ENCODE peak calls at places on chromosome 3, in four cellular contexts. P, C, B and Z are unnamed samples.

GRCh38 chr3:76561494-76562242 is 478.2 kb upstream of the ROBO2 start:
- DNase-seq in P (no peak), C (no peak), B (no peak), Z (no peak)

GRCh38 chr3:52054689-52055511 is 1.5 kb downstream of the DUSP7 start:
- DNase-seq in P (no peak), C (peak; percentile 71), B (peak; percentile 31), Z (no peak)

GRCh38 chr3:70471464-70472342 is 159.3 kb upstream of the MDFIC2 start:
- DNase-seq in P (no peak), C (no peak), B (no peak), Z (no peak)

GRCh38 chr3:125154800-125155269 is 57.7 kb downstream of the SLC12A8 start:
- DNase-seq in P (no peak), C (no peak), B (no peak), Z (no peak)

GRCh38 chr3:62013931-62014330 is 359.4 kb downstream of the FEZF2 start:
- DNase-seq in P (no peak), C (no peak), B (no peak), Z (no peak)

GRCh38 chr3:59749291-59749690 is 699.5 kb upstream of the CFAP20DC start:
- DNase-seq in P (no peak), C (no peak), B (no peak), Z (no peak)

GRCh38 chr3:103899328-103899727 is 1464.5 kb downstream of the ZPLD1 start:
- DNase-seq in P (no peak), C (no peak), B (no peak), Z (no peak)

GRCh38 chr3:13057641-13058040 is 15.6 kb downstream of the IQSEC1 start:
- DNase-seq in P (no peak), C (no peak), B (no peak), Z (no peak)

GRCh38 chr3:131328739-131329138 is 52.8 kb upstream of the NUDT16 start:
- DNase-seq in P (no peak), C (peak; percentile 20), B (no peak), Z (no peak)

GRCh38 chr3:24363242-24363641 is 131.4 kb downstream of the THRB start:
- DNase-seq in P (no peak), C (no peak), B (no peak), Z (peak; percentile 90)

GRCh38 chr3:160981217-160981938 is 123.8 kb downstream of the B3GALNT1 start:
- DNase-seq in P (peak; percentile 31), C (no peak), B (no peak), Z (no peak)

GRCh38 chr3:144843099-144843498 is 871.5 kb downstream of the DIPK2A start:
- DNase-seq in P (no peak), C (no peak), B (no peak), Z (peak; percentile 5)

DNA sequence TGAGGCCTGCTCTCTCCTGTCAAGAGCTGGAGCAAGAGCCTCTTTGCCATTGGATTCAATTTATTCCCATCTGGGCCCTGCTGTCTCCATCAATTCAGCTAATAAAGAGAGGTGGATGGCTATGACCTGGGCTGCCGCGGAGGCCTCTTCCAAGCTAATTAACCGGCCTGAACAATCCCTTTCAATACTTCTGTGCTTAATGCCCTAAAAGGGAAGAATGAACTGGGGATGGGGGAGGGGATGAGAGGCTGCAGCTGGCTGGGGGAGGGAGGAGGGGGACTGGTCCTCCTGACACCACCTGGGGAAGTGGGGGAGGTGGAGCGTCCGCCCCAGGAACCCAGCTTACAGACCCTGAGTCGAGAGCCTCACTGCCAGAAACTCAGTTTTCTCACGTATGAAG is 33.4 kb upstream of the PRR23E start:
- DNase-seq in P (no peak), C (no peak), B (no peak), Z (no peak)
- TF ChIP-seq NFIC in P (no peak), C (no peak), B (no peak), Z (no peak)

GRCh38 chr3:41526995-41527573 is 327.8 kb downstream of the CTNNB1 start:
- DNase-seq in P (no peak), C (no peak), B (no peak), Z (no peak)
- TF ChIP-seq NFIC in P (no peak), C (no peak), B (no peak), Z (no peak)

DNA sequence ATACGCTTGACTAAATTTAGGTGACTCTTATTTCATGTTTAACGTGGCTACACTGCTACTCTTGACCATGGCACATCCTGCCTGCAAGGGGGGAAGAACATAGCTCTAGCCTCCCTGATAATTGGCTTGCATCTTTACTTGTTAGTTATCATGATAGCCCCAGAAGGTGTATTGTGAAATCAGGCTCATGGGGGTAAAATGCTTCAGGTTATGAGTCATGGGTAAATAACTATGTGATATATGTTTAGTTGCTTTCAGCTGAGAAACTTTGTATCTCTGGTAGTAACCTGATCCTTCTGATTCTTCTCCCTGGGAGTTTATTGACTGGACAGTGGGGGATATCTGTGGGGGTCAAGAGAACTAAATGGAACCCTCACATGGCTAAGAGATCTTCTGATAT is 660.8 kb upstream of the UBE2E2 start:
- DNase-seq in P (no peak), C (no peak), B (no peak), Z (no peak)
- TF ChIP-seq NFIC in P (no peak), C (no peak), B (no peak), Z (no peak)

DNA sequence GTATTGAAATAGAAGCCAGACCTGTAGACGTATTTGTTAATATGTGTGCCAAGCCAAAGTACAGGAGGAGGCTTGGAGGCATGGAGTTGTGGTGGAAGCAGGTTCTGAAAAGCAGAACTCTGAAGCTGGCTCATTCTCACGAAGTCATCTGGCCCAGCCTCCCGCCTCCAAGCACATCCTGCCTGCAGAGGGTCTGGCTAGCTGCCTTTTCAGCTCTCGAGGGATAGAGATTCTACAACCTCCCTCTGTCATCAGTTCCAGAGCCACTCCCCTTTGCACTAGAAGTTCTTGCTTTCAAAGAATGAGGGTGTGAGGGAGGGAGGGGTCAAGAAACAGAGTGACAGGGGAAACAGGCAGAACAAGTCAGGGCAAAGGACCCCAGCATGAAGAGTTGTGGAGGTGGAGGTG is 95.2 kb downstream of the SLC49A4 start:
- DNase-seq in P (peak; percentile 19), C (no peak), B (no peak), Z (no peak)
- TF ChIP-seq NFIC in P (no peak), C (no peak), B (no peak), Z (no peak)

GRCh38 chr3:56133423-56133822 is 334.8 kb downstream of the ERC2 start:
- DNase-seq in P (no peak), C (no peak), B (no peak), Z (no peak)
- TF ChIP-seq NFIC in P (no peak), C (peak; percentile 31), B (no peak), Z (no peak)

DNA sequence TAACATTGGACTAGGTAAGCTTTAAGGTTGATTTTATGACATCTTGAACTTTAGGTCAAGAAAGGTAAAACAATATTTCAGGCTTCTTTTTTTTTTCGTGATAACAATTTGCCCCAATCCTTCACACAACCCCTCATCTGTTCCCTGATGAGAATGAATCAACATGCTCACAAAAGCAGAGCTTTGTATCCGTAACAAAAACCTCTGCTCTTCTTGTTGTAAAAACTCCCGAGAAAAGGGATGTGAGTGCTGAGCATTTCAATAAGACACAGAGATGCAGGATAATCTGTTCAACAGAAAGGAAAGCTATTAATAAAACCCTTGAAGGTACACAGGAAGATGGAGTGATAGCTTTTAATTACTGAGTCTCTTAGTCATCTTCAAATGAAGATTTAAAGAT is 94.3 kb downstream of the RAD18 start:
- DNase-seq in P (no peak), C (no peak), B (no peak), Z (no peak)
- TF ChIP-seq NFIC in P (no peak), C (no peak), B (no peak), Z (no peak)

GRCh38 chr3:16171825-16172224 is 2.7 kb upstream of the GALNT15 start:
- DNase-seq in P (no peak), C (no peak), B (no peak), Z (no peak)
- TF ChIP-seq NFIC in P (no peak), C (no peak), B (no peak), Z (no peak)

GRCh38 chr3:106457278-106458210 is 588.7 kb upstream of the CBLB start:
- DNase-seq in P (peak; percentile 61), C (no peak), B (no peak), Z (no peak)
- TF ChIP-seq NFIC in P (no peak), C (peak; percentile 74), B (no peak), Z (no peak)

GRCh38 chr3:115913069-115913686 is 289.9 kb downstream of the GAP43 start:
- DNase-seq in P (no peak), C (no peak), B (no peak), Z (peak; percentile 13)
- TF ChIP-seq NFIC in P (no peak), C (no peak), B (no peak), Z (no peak)

GRCh38 chr3:149703474-149703873 is 45.6 kb upstream of the WWTR1 start:
- DNase-seq in P (no peak), C (no peak), B (no peak), Z (no peak)

GRCh38 chr3:149705416-149705815 is 46.9 kb downstream of the COMMD2 start:
- DNase-seq in P (no peak), C (no peak), B (no peak), Z (no peak)

GRCh38 chr3:149701977-149702350 is 44.1 kb upstream of the WWTR1 start:
- DNase-seq in P (no peak), C (no peak), B (no peak), Z (no peak)

GRCh38 chr3:149702691-149703426 is 45.0 kb upstream of the WWTR1 start:
- DNase-seq in P (no peak), C (no peak), B (no peak), Z (no peak)

GRCh38 chr3:149701206-149701976 is 43.6 kb upstream of the WWTR1 start:
- DNase-seq in P (no peak), C (no peak), B (no peak), Z (no peak)
- TF ChIP-seq NFIC in P (peak; percentile 49), C (no peak), B (no peak), Z (no peak)